ENCODE peak calls at places on chromosome 6, in seven cellular contexts. Q is activated CD4-positive, alpha-beta T cell treated with anti-CD3 and anti-CD28 coated beads, Interleukin-2, amount 10 ng/mL, durations not matched to agents 7 days and 5 days; J is Right ventricle myocardium superior; C is stimulated activated CD8-positive, alpha-beta memory T cell treated with anti-CD3 and anti-CD28 coated beads, Interleukin-7, amount 100 ng/mL, for 1 hour; R is brain microvascular endothelial cell; I is CMK; D is HT1080. Y is an unnamed sample.

GRCh38 chr6:18270216-18270615 is 5.9 kb upstream of the DEK start:
- DNase-seq in Q (no peak), J (no peak), C (no peak), R (no peak), I (no peak), D (no peak), Y (no peak)

GRCh38 chr6:18022398-18023231 is 35.2 kb upstream of the KIF13A start:
- DNase-seq in Q (no peak), J (no peak), C (no peak), R (peak; percentile 58), I (no peak), D (peak; percentile 42), Y (no peak)

GRCh38 chr6:142763205-142763604 is 181.8 kb downstream of the HIVEP2 start:
- DNase-seq in Q (no peak), J (no peak), C (no peak), R (no peak), I (no peak), D (peak; percentile 81), Y (no peak)

GRCh38 chr6:1797801-1798200 is 188.1 kb downstream of the FOXC1 start:
- DNase-seq in Q (no peak), J (no peak), C (no peak), R (no peak), I (no peak), D (peak; percentile 18), Y (no peak)

GRCh38 chr6:151494235-151494950 is 576 bp downstream of the CCDC170 start:
- DNase-seq in Q (peak; percentile 54), J (peak; percentile 78), C (no peak), R (peak; percentile 32), I (no peak), D (peak; percentile 20), Y (peak; percentile 25)

GRCh38 chr6:132020138-132020551 is 69.0 kb upstream of the CCN2 start:
- DNase-seq in Q (no peak), J (peak; percentile 47), C (no peak), R (no peak), I (no peak), D (no peak), Y (no peak)

GRCh38 chr6:137673603-137674002 is 179.4 kb upstream of the OLIG3 start:
- DNase-seq in Q (no peak), J (no peak), C (no peak), R (no peak), I (no peak), D (no peak), Y (no peak)

GRCh38 chr6:36195471-36196048 is 984 bp upstream of the BRPF3 start:
- DNase-seq in Q (no peak), J (no peak), C (no peak), R (no peak), I (no peak), D (no peak), Y (no peak)

GRCh38 chr6:1208876-1209275 is 103.0 kb upstream of the FOXQ1 start:
- DNase-seq in Q (no peak), J (no peak), C (no peak), R (no peak), I (no peak), D (peak; percentile 18), Y (no peak)

GRCh38 chr6:146305098-146305497 is 238.5 kb upstream of the RAB32 start:
- DNase-seq in Q (no peak), J (no peak), C (no peak), R (no peak), I (no peak), D (peak; percentile 30), Y (no peak)

GRCh38 chr6:11246722-11247121 is 14.3 kb upstream of the NEDD9 start:
- DNase-seq in Q (no peak), J (no peak), C (no peak), R (no peak), I (no peak), D (no peak), Y (no peak)

GRCh38 chr6:9499709-9500108 is 915.2 kb downstream of the TFAP2A start:
- DNase-seq in Q (no peak), J (no peak), C (no peak), R (no peak), I (no peak), D (no peak), Y (no peak)

GRCh38 chr6:34005845-34006644 is 139.8 kb downstream of the GRM4 start:
- DNase-seq in Q (no peak), J (no peak), C (no peak), R (no peak), I (no peak), D (no peak), Y (no peak)

GRCh38 chr6:146526192-146526591 is 17.4 kb upstream of the RAB32 start:
- DNase-seq in Q (no peak), J (no peak), C (no peak), R (peak; percentile 17), I (no peak), D (no peak), Y (no peak)

GRCh38 chr6:64683682-64684081 is 1023.3 kb downstream of the EYS start:
- DNase-seq in Q (no peak), J (no peak), C (no peak), R (peak; percentile 61), I (peak; percentile 62), D (peak; percentile 91), Y (no peak)

GRCh38 chr6:101534386-101534785 is 140.9 kb downstream of the GRIK2 start:
- DNase-seq in Q (no peak), J (no peak), C (no peak), R (peak; percentile 18), I (no peak), D (peak; percentile 10), Y (no peak)

GRCh38 chr6:4638641-4639040 is 137.6 kb upstream of the CDYL start:
- DNase-seq in Q (no peak), J (no peak), C (no peak), R (no peak), I (no peak), D (no peak), Y (no peak)

GRCh38 chr6:31961616-31962015 is 2.6 kb downstream of the SKIC2 start:
- DNase-seq in Q (no peak), J (no peak), C (no peak), R (no peak), I (no peak), D (no peak), Y (no peak)

GRCh38 chr6:75070244-75070643 is 135.6 kb downstream of the COL12A1 start:
- DNase-seq in Q (no peak), J (no peak), C (no peak), R (no peak), I (no peak), D (no peak), Y (no peak)

GRCh38 chr6:40931927-40932326 is 107.1 kb downstream of the UNC5CL start:
- DNase-seq in Q (no peak), J (no peak), C (no peak), R (no peak), I (no peak), D (peak; percentile 82), Y (no peak)

GRCh38 chr6:110682460-110682853 is 132.8 kb downstream of the CDK19 start:
- DNase-seq in Q (peak; percentile 88), J (no peak), C (no peak), R (peak; percentile 74), I (peak; percentile 47), D (peak; percentile 77), Y (no peak)

GRCh38 chr6:17101422-17102257 is at the start of gene STMND1:
- DNase-seq in Q (no peak), J (peak; percentile 45), C (no peak), R (no peak), I (no peak), D (no peak), Y (no peak)

GRCh38 chr6:99241905-99242534 is 107.5 kb downstream of the FAXC start:
- DNase-seq in Q (no peak), J (no peak), C (no peak), R (peak; percentile 46), I (no peak), D (peak; percentile 39), Y (no peak)

GRCh38 chr6:137715589-137716045 is 151.4 kb upstream of the TNFAIP3 start:
- DNase-seq in Q (peak; percentile 64), J (no peak), C (no peak), R (no peak), I (no peak), D (no peak), Y (no peak)

GRCh38 chr6:84392292-84392691 is 164.8 kb upstream of the CEP162 start:
- DNase-seq in Q (no peak), J (no peak), C (no peak), R (no peak), I (no peak), D (no peak), Y (no peak)

GRCh38 chr6:24444588-24444987 is 41.9 kb downstream of the MRS2 start:
- DNase-seq in Q (no peak), J (no peak), C (no peak), R (no peak), I (no peak), D (no peak), Y (no peak)

GRCh38 chr6:167797079-167797870 is 29.4 kb upstream of the AFDN start:
- DNase-seq in Q (no peak), J (no peak), C (no peak), R (no peak), I (no peak), D (no peak), Y (no peak)

GRCh38 chr6:97427648-97428047 is 144.6 kb upstream of the MMS22L start:
- DNase-seq in Q (no peak), J (no peak), C (no peak), R (no peak), I (no peak), D (no peak), Y (no peak)

GRCh38 chr6:161721511-161721910 is 447.6 kb upstream of the AGPAT4 start:
- DNase-seq in Q (no peak), J (no peak), C (no peak), R (no peak), I (no peak), D (no peak), Y (no peak)

GRCh38 chr6:138001750-138002349 is 105.4 kb downstream of the PERP start:
- DNase-seq in Q (peak; percentile 70), J (peak; percentile 57), C (peak; percentile 23), R (peak; percentile 58), I (no peak), D (peak; percentile 55), Y (peak; percentile 51)